ENCODE peak calls at places on chromosomes 13 and 19, in five cellular contexts. Q is mucosa of descending colon; I is omental fat pad; B is activated T-cell treated with anti-CD3 and anti-CD28 coated beads, Interleukin-2, amount 50 U/mL, for 4 hours; Z is HT1080. X is an unnamed sample.

GRCh38 chr19:56508282-56508778 is 675 bp downstream of the ZNF471 start:
- DNase-seq in Z (no peak), Q (no peak), B (no peak), I (no peak), X (no peak)

GRCh38 chr13:78323848-78324247 is 279.5 kb downstream of the POU4F1 start:
- DNase-seq in I (no peak), Z (no peak), B (no peak), Q (no peak), X (no peak)

GRCh38 chr19:27754700-27755099 is 1458.3 kb downstream of the UQCRFS1 start:
- DNase-seq in B (no peak), Q (no peak), I (no peak), Z (no peak), X (no peak)

GRCh38 chr19:38554676-38555141 is 63.0 kb downstream of the MAP4K1 start:
- DNase-seq in Q (no peak), Z (no peak), B (no peak), I (no peak), X (no peak)

GRCh38 chr19:47573076-47574026 is at the start of gene ZNF541:
- DNase-seq in Q (peak; percentile 78), I (peak; percentile 27), B (peak; percentile 85), Z (no peak), X (no peak)

GRCh38 chr19:37304190-37304883 is 66.6 kb upstream of the ZNF527 start:
- DNase-seq in I (no peak), Z (no peak), B (no peak), Q (no peak), X (peak; percentile 76)

GRCh38 chr13:24698686-24699085 is 18.5 kb downstream of the ATP12A start:
- DNase-seq in Z (no peak), B (no peak), I (no peak), Q (no peak), X (no peak)

GRCh38 chr13:44685641-44686040 is 109.5 kb upstream of the TSC22D1 start:
- DNase-seq in I (no peak), B (no peak), Z (peak; percentile 63), Q (no peak), X (no peak)

GRCh38 chr13:40383132-40383531 is 283.3 kb downstream of the FOXO1 start:
- DNase-seq in B (no peak), I (no peak), Z (no peak), Q (no peak), X (peak; percentile 49)

GRCh38 chr19:38707512-38708114 is 36.7 kb downstream of the CAPN12 start:
- DNase-seq in B (no peak), Z (peak; percentile 48), Q (peak; percentile 79), I (no peak), X (no peak)

GRCh38 chr19:10654610-10655456 is 687 bp downstream of the ILF3 start:
- DNase-seq in B (peak; percentile 55), I (no peak), Z (peak; percentile 21), Q (peak; percentile 80), X (peak; percentile 85)

GRCh38 chr19:43636121-43636683 is 3.4 kb downstream of the CADM4 start:
- DNase-seq in I (no peak), B (no peak), Q (no peak), Z (no peak), X (peak; percentile 50)

GRCh38 chr19:4732680-4733114 is 9.1 kb upstream of the DPP9 start:
- DNase-seq in B (peak; percentile 34), I (no peak), Z (peak; percentile 29), Q (no peak), X (peak; percentile 82)

X was measured in H9.